ENCODE peak calls at places on chromosomes 6 and 20, in six cellular contexts. P is lower lobe of right lung; Z is stimulated activated CD4-positive, alpha-beta T cell treated with anti-CD3 and anti-CD28 coated beads, Interleukin-12 subunit alpha, Interleukin-12 subunit beta, amount 100 ng/mL, for 48 hours; G is amniotic stem cell; O is progenitor cell of endocrine pancreas; C is stimulated activated effector memory CD8-positive, alpha-beta T cell treated with anti-CD3 and anti-CD28 coated beads, Interleukin-12 subunit alpha, Interleukin-12 subunit beta, amount 100 ng/mL, for 72 hours. S is an unnamed sample.

GRCh38 chr20:59150821-59151251 is 12.8 kb upstream of the ZNF831 start:
- DNase-seq in P (no peak), Z (no peak), G (no peak), O (no peak), C (no peak), S (no peak)

GRCh38 chr6:149863846-149864577 is at the start of gene LRP11:
- DNase-seq in P (peak), Z (peak), G (peak), O (peak), C (peak), S (no peak)

GRCh38 chr6:79630400-79630882 is 688 bp upstream of the SH3BGRL2 start:
- DNase-seq in P (no peak), Z (no peak), G (no peak), O (no peak), C (no peak), S (no peak)

GRCh38 chr6:12637960-12638641 is 78.5 kb upstream of the PHACTR1 start:
- DNase-seq in P (peak), Z (peak), G (peak), O (peak), C (no peak), S (no peak)

GRCh38 chr20:40680560-40680959 is 8.5 kb downstream of the MAFB start:
- DNase-seq in P (no peak), Z (no peak), G (no peak), O (no peak), C (no peak), S (no peak)

GRCh38 chr20:1933465-1933870 is 38.3 kb downstream of the SIRPA start:
- DNase-seq in P (no peak), Z (no peak), G (no peak), O (no peak), C (no peak), S (no peak)

GRCh38 chr20:25247100-25247665 is 702 bp upstream of the PYGB start:
- DNase-seq in P (peak), Z (no peak), G (peak), O (peak), C (no peak), S (no peak)

GRCh38 chr6:28537065-28537464 is 11.4 kb downstream of the GPX5 start:
- DNase-seq in P (no peak), Z (no peak), G (no peak), O (no peak), C (no peak), S (no peak)

GRCh38 chr20:41175201-41175651 is 37.9 kb downstream of the PLCG1 start:
- DNase-seq in P (no peak), Z (no peak), G (no peak), O (peak), C (no peak), S (no peak)

GRCh38 chr20:18669241-18670019 is 81.6 kb downstream of the DTD1 start:
- DNase-seq in P (no peak), Z (no peak), G (no peak), O (no peak), C (no peak), S (no peak)

GRCh38 chr6:43644940-43645612 is at the start of gene RSPH9:
- DNase-seq in P (peak), Z (peak), G (no peak), O (peak), C (no peak), S (no peak)

GRCh38 chr20:38222231-38222922 is 38.2 kb downstream of the KIAA1755 start:
- DNase-seq in P (peak), Z (peak), G (peak), O (peak), C (peak), S (no peak)

GRCh38 chr20:461254-462198 is 807 bp downstream of the TBC1D20 start:
- DNase-seq in P (peak), Z (peak), G (no peak), O (peak), C (no peak), S (no peak)

GRCh38 chr6:84432616-84433015 is 205.2 kb upstream of the CEP162 start:
- DNase-seq in P (no peak), Z (no peak), G (no peak), O (no peak), C (no peak), S (no peak)

GRCh38 chr6:7818480-7819165 is 92.0 kb downstream of the TXNDC5 start:
- DNase-seq in P (no peak), Z (no peak), G (no peak), O (no peak), C (no peak), S (no peak)

GRCh38 chr20:38200646-38201045 is 35.6 kb upstream of the TGM2 start:
- DNase-seq in P (no peak), Z (no peak), G (no peak), O (no peak), C (no peak), S (no peak)

GRCh38 chr20:63284083-63284440 is 8.9 kb upstream of the COL20A1 start:
- DNase-seq in P (no peak), Z (no peak), G (no peak), O (no peak), C (no peak), S (no peak)

GRCh38 chr6:87281426-87281825 is 41.0 kb upstream of the SMIM8 start:
- DNase-seq in P (no peak), Z (no peak), G (no peak), O (no peak), C (no peak), S (no peak)

GRCh38 chr6:136763255-136763654 is 29.0 kb downstream of the MAP3K5 start:
- DNase-seq in P (no peak), Z (no peak), G (no peak), O (no peak), C (no peak), S (no peak)

GRCh38 chr20:20211988-20212518 is 155.9 kb upstream of the INSM1 start:
- DNase-seq in P (no peak), Z (no peak), G (no peak), O (no peak), C (no peak), S (no peak)

GRCh38 chr20:17796096-17796563 is 96.4 kb downstream of the BANF2 start:
- DNase-seq in P (peak), Z (no peak), G (no peak), O (no peak), C (no peak), S (no peak)

GRCh38 chr20:32050851-32051556 is 1.0 kb upstream of the HCK start:
- DNase-seq in P (peak), Z (no peak), G (no peak), O (no peak), C (no peak), S (peak)

GRCh38 chr6:161429921-161430490 is 156.1 kb upstream of the AGPAT4 start:
- DNase-seq in P (no peak), Z (no peak), G (no peak), O (no peak), C (no peak), S (no peak)

GRCh38 chr6:37451411-37452273 is 18.6 kb downstream of the CMTR1 start:
- DNase-seq in P (no peak), Z (no peak), G (no peak), O (no peak), C (no peak), S (no peak)